ENCODE peak calls at places on chromosome 11, in seven cellular contexts. One of them, this sample, is unnamed.
A peak's percentile ranks its signal among the peaks of the same experiment; 100 is the strongest.

GRCh38 chr11:86809561-86809960 is 9.2 kb downstream of the PRSS23 start:
- DNase-seq in SK-N-SH: no peak
- DNase-seq in GM12878: no peak
- DNase-seq in HepG2: no peak
- DNase-seq in H1: no peak
- DNase-seq in GM12891: no peak
- DNase-seq in K562: no peak
- DNase-seq in this sample: no peak

GRCh38 chr11:134332189-134332631 is 422 bp downstream of the GLB1L2 start:
- DNase-seq in HepG2: no peak
- DNase-seq in GM12878: no peak
- DNase-seq in H1: no peak
- DNase-seq in SK-N-SH: peak; percentile 72
- DNase-seq in K562: peak; percentile 47
- DNase-seq in GM12891: no peak
- DNase-seq in this sample: no peak

GRCh38 chr11:96105944-96106343 is 182.0 kb upstream of the MTMR2 start:
- DNase-seq in K562: no peak
- DNase-seq in GM12891: no peak
- DNase-seq in SK-N-SH: no peak
- DNase-seq in GM12878: no peak
- DNase-seq in H1: no peak
- DNase-seq in HepG2: no peak
- DNase-seq in this sample: no peak

GRCh38 chr11:100833276-100833675 is 146.2 kb downstream of the ARHGAP42 start:
- DNase-seq in HepG2: no peak
- DNase-seq in H1: no peak
- DNase-seq in GM12891: no peak
- DNase-seq in SK-N-SH: no peak
- DNase-seq in GM12878: no peak
- DNase-seq in K562: no peak
- DNase-seq in this sample: no peak

GRCh38 chr11:58576792-58577440 is 1.3 kb upstream of the LPXN start:
- DNase-seq in GM12891: no peak
- DNase-seq in K562: peak; percentile 38
- DNase-seq in SK-N-SH: peak; percentile 5
- DNase-seq in HepG2: peak; percentile 36
- DNase-seq in GM12878: no peak
- DNase-seq in H1: no peak
- DNase-seq in this sample: no peak

GRCh38 chr11:130068546-130068985 is 1.1 kb upstream of the APLP2 start:
- DNase-seq in SK-N-SH: no peak
- DNase-seq in HepG2: peak; percentile 33
- DNase-seq in GM12878: no peak
- DNase-seq in K562: no peak
- DNase-seq in GM12891: no peak
- DNase-seq in H1: no peak
- DNase-seq in this sample: no peak

GRCh38 chr11:128888034-128888985 is 2.8 kb upstream of the KCNJ5 start:
- DNase-seq in HepG2: no peak
- DNase-seq in GM12891: no peak
- DNase-seq in H1: no peak
- DNase-seq in K562: no peak
- DNase-seq in SK-N-SH: no peak
- DNase-seq in GM12878: no peak
- DNase-seq in this sample: no peak

GRCh38 chr11:43576834-43577521 is 103.6 kb upstream of the HSD17B12 start:
- DNase-seq in GM12891: no peak
- DNase-seq in K562: peak; percentile 84
- DNase-seq in H1: no peak
- DNase-seq in HepG2: peak; percentile 32
- DNase-seq in SK-N-SH: peak; percentile 71
- DNase-seq in GM12878: no peak
- DNase-seq in this sample: no peak

GRCh38 chr11:19715373-19715772 is 2.7 kb downstream of the NAV2 start:
- DNase-seq in SK-N-SH: no peak
- DNase-seq in H1: no peak
- DNase-seq in GM12891: no peak
- DNase-seq in K562: no peak
- DNase-seq in GM12878: no peak
- DNase-seq in HepG2: no peak
- DNase-seq in this sample: no peak

GRCh38 chr11:67492801-67493547 is 10.1 kb downstream of the AIP start:
- DNase-seq in H1: no peak
- DNase-seq in SK-N-SH: peak; percentile 47
- DNase-seq in GM12891: peak; percentile 55
- DNase-seq in HepG2: no peak
- DNase-seq in GM12878: no peak
- DNase-seq in K562: peak; percentile 41
- DNase-seq in this sample: peak; percentile 39

GRCh38 chr11:13834463-13834862 is 128.1 kb upstream of the SPON1 start:
- DNase-seq in GM12891: no peak
- DNase-seq in HepG2: no peak
- DNase-seq in GM12878: no peak
- DNase-seq in K562: peak; percentile 52
- DNase-seq in H1: peak; percentile 9
- DNase-seq in SK-N-SH: peak; percentile 37
- DNase-seq in this sample: no peak

GRCh38 chr11:86097965-86098364 is 29.1 kb upstream of the PICALM start:
- DNase-seq in GM12891: no peak
- DNase-seq in H1: no peak
- DNase-seq in K562: no peak
- DNase-seq in HepG2: no peak
- DNase-seq in SK-N-SH: no peak
- DNase-seq in GM12878: no peak
- DNase-seq in this sample: no peak

GRCh38 chr11:60719406-60719805 is 5.1 kb upstream of the MS4A18 start:
- DNase-seq in HepG2: no peak
- DNase-seq in K562: no peak
- DNase-seq in H1: no peak
- DNase-seq in GM12891: no peak
- DNase-seq in GM12878: no peak
- DNase-seq in SK-N-SH: no peak
- DNase-seq in this sample: no peak

GRCh38 chr11:65927904-65928397 is 8.7 kb downstream of the DRAP1 start:
- DNase-seq in H1: no peak
- DNase-seq in HepG2: no peak
- DNase-seq in SK-N-SH: no peak
- DNase-seq in GM12878: peak; percentile 84
- DNase-seq in GM12891: peak; percentile 84
- DNase-seq in K562: peak; percentile 56
- DNase-seq in this sample: peak; percentile 86

GRCh38 chr11:86035164-86035563 is 33.7 kb downstream of the PICALM start:
- DNase-seq in K562: peak; percentile 27
- DNase-seq in H1: no peak
- DNase-seq in GM12891: no peak
- DNase-seq in SK-N-SH: no peak
- DNase-seq in HepG2: no peak
- DNase-seq in GM12878: no peak
- DNase-seq in this sample: no peak

GRCh38 chr11:66443602-66444001 is 5.0 kb upstream of the MRPL11 start:
- DNase-seq in GM12891: no peak
- DNase-seq in HepG2: no peak
- DNase-seq in H1: no peak
- DNase-seq in SK-N-SH: no peak
- DNase-seq in K562: no peak
- DNase-seq in GM12878: no peak
- DNase-seq in this sample: no peak

GRCh38 chr11:35897019-35897418 is 46.8 kb upstream of the LDLRAD3 start:
- DNase-seq in SK-N-SH: no peak
- DNase-seq in HepG2: no peak
- DNase-seq in H1: no peak
- DNase-seq in GM12891: no peak
- DNase-seq in GM12878: no peak
- DNase-seq in K562: no peak
- DNase-seq in this sample: no peak

GRCh38 chr11:95912902-95913560 is 10.9 kb downstream of the MTMR2 start:
- DNase-seq in H1: no peak
- DNase-seq in GM12878: no peak
- DNase-seq in SK-N-SH: no peak
- DNase-seq in K562: no peak
- DNase-seq in GM12891: no peak
- DNase-seq in HepG2: no peak
- DNase-seq in this sample: no peak

GRCh38 chr11:122786896-122787295 is 51.4 kb upstream of the CRTAM start:
- DNase-seq in SK-N-SH: no peak
- DNase-seq in GM12878: no peak
- DNase-seq in K562: no peak
- DNase-seq in GM12891: no peak
- DNase-seq in HepG2: no peak
- DNase-seq in H1: no peak
- DNase-seq in this sample: no peak

GRCh38 chr11:122788781-122789535 is 49.3 kb upstream of the CRTAM start:
- DNase-seq in SK-N-SH: no peak
- DNase-seq in H1: no peak
- DNase-seq in K562: no peak
- DNase-seq in HepG2: no peak
- DNase-seq in GM12878: no peak
- DNase-seq in GM12891: no peak
- DNase-seq in this sample: no peak

GRCh38 chr11:122791836-122792235 is 46.5 kb upstream of the CRTAM start:
- DNase-seq in SK-N-SH: no peak
- DNase-seq in K562: no peak
- DNase-seq in H1: no peak
- DNase-seq in GM12891: no peak
- DNase-seq in GM12878: no peak
- DNase-seq in HepG2: no peak
- DNase-seq in this sample: no peak

GRCh38 chr11:122791411-122791810 is 46.9 kb upstream of the CRTAM start:
- DNase-seq in HepG2: no peak
- DNase-seq in SK-N-SH: no peak
- DNase-seq in H1: no peak
- DNase-seq in GM12891: no peak
- DNase-seq in K562: no peak
- DNase-seq in GM12878: no peak
- DNase-seq in this sample: no peak

DNA sequence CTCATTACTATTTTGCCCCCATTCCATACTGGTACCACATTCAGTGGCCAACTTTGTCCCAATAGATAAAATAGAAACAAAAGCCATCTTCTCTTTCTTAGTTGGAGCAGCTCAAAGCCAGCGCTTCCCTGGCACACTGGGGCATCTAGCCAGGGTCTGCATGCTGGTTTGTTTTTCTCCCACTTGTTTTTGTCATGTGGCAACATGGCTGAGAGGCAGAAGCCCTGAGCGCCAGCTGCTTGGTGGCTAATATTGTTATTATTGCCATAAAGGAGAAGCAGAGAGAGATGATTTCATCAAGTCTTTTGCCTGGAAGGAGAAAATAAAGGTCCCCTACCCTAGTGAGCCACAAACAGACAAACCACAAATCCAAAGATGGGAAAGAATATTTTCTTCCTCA is 48.4 kb upstream of the CRTAM start:
- DNase-seq in HepG2: no peak
- DNase-seq in GM12878: no peak
- DNase-seq in H1: no peak
- DNase-seq in GM12891: no peak
- DNase-seq in K562: no peak
- DNase-seq in SK-N-SH: no peak
- DNase-seq in this sample: no peak
- TF ChIP-seq POLR2AphosphoS5 in HepG2: no peak
- TF ChIP-seq POLR2AphosphoS5 in GM12878: no peak
- TF ChIP-seq POLR2AphosphoS5 in H1: no peak
- TF ChIP-seq POLR2AphosphoS5 in GM12891: no peak
- TF ChIP-seq POLR2AphosphoS5 in K562: no peak
- TF ChIP-seq POLR2AphosphoS5 in SK-N-SH: no peak
- TF ChIP-seq POLR2AphosphoS5 in this sample: no peak

DNA sequence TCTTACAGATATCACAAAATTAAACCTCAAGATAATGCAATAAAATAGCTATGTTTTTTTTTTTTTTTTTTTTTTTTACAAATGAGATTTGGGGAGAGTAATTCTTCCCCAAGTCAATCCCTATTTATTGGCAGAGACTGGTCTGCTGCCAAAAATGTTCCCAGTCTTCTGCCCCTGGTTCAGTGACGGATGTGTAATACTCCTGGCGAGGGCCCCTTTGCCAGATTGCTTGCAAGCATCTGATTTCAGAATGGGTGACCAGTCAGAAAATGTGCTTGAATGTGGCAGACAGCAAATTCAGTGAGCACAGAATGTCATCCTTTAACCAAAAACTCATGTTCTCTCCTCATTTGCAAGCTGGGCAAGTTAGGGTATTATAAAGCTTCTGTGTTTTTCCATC is 363.8 kb upstream of the MTNR1B start:
- DNase-seq in GM12891: no peak
- DNase-seq in K562: no peak
- DNase-seq in HepG2: no peak
- DNase-seq in H1: no peak
- DNase-seq in GM12878: no peak
- DNase-seq in SK-N-SH: no peak
- DNase-seq in this sample: no peak
- TF ChIP-seq TAF1 in GM12891: no peak
- TF ChIP-seq TAF1 in K562: no peak
- TF ChIP-seq TAF1 in HepG2: no peak
- TF ChIP-seq TAF1 in H1: no peak
- TF ChIP-seq TAF1 in GM12878: no peak
- TF ChIP-seq TAF1 in SK-N-SH: no peak
- TF ChIP-seq TAF1 in this sample: no peak

GRCh38 chr11:69931060-69931910 is 112.1 kb upstream of the FGF3 start:
- DNase-seq in HepG2: no peak
- DNase-seq in H1: no peak
- DNase-seq in GM12891: no peak
- DNase-seq in SK-N-SH: no peak
- DNase-seq in K562: no peak
- DNase-seq in GM12878: no peak
- DNase-seq in this sample: no peak
- TF ChIP-seq POLR2AphosphoS5 in HepG2: no peak
- TF ChIP-seq POLR2AphosphoS5 in H1: no peak
- TF ChIP-seq POLR2AphosphoS5 in GM12891: no peak
- TF ChIP-seq POLR2AphosphoS5 in SK-N-SH: no peak
- TF ChIP-seq POLR2AphosphoS5 in K562: no peak
- TF ChIP-seq POLR2AphosphoS5 in GM12878: no peak
- TF ChIP-seq POLR2AphosphoS5 in this sample: no peak

GRCh38 chr11:11318961-11319360 is 34.1 kb downstream of the CSNK2A3 start:
- DNase-seq in H1: no peak
- DNase-seq in SK-N-SH: no peak
- DNase-seq in K562: no peak
- DNase-seq in GM12891: no peak
- DNase-seq in HepG2: no peak
- DNase-seq in GM12878: peak; percentile 11
- DNase-seq in this sample: no peak
- TF ChIP-seq TAF1 in H1: no peak
- TF ChIP-seq TAF1 in SK-N-SH: no peak
- TF ChIP-seq TAF1 in K562: no peak
- TF ChIP-seq TAF1 in GM12891: no peak
- TF ChIP-seq TAF1 in HepG2: no peak
- TF ChIP-seq TAF1 in GM12878: no peak
- TF ChIP-seq TAF1 in this sample: no peak

GRCh38 chr11:40175980-40176379 is 1283.5 kb downstream of the LRRC4C start:
- DNase-seq in HepG2: no peak
- DNase-seq in SK-N-SH: no peak
- DNase-seq in K562: no peak
- DNase-seq in H1: no peak
- DNase-seq in GM12878: no peak
- DNase-seq in GM12891: no peak
- DNase-seq in this sample: no peak
- TF ChIP-seq POLR2AphosphoS5 in HepG2: no peak
- TF ChIP-seq POLR2AphosphoS5 in SK-N-SH: no peak
- TF ChIP-seq POLR2AphosphoS5 in K562: no peak
- TF ChIP-seq POLR2AphosphoS5 in H1: no peak
- TF ChIP-seq POLR2AphosphoS5 in GM12878: no peak
- TF ChIP-seq POLR2AphosphoS5 in GM12891: no peak
- TF ChIP-seq POLR2AphosphoS5 in this sample: no peak

This sample was measured in GM12892.